ENCODE peak calls at places on chromosomes 13 and 19, in nine cellular contexts. One of them, this sample, is unnamed.

GRCh38 chr19:11361037-11361770 is 6.0 kb downstream of the PLPPR2 start:
- DNase-seq in ascending aorta: no peak
- DNase-seq in foreskin fibroblast: no peak
- DNase-seq in choroid plexus epithelial cell: no peak
- DNase-seq in esophagus squamous epithelium: no peak
- DNase-seq in GM06990: no peak
- DNase-seq in transverse colon: peak
- DNase-seq in uterus: no peak
- DNase-seq in SK-N-SH: peak
- DNase-seq in this sample: no peak

GRCh38 chr19:54312436-54313362 is at the start of gene LILRA5:
- DNase-seq in ascending aorta: no peak
- DNase-seq in foreskin fibroblast: no peak
- DNase-seq in choroid plexus epithelial cell: no peak
- DNase-seq in esophagus squamous epithelium: no peak
- DNase-seq in GM06990: no peak
- DNase-seq in transverse colon: no peak
- DNase-seq in uterus: no peak
- DNase-seq in SK-N-SH: no peak
- DNase-seq in this sample: no peak

GRCh38 chr19:9406798-9407352 is 28.5 kb downstream of the ZNF266 start:
- DNase-seq in ascending aorta: peak
- DNase-seq in foreskin fibroblast: peak
- DNase-seq in choroid plexus epithelial cell: peak
- DNase-seq in esophagus squamous epithelium: no peak
- DNase-seq in GM06990: peak
- DNase-seq in transverse colon: peak
- DNase-seq in uterus: peak
- DNase-seq in SK-N-SH: peak
- DNase-seq in this sample: peak

GRCh38 chr19:49845433-49845832 is 5.5 kb upstream of the PTOV1 start:
- DNase-seq in ascending aorta: no peak
- DNase-seq in foreskin fibroblast: no peak
- DNase-seq in choroid plexus epithelial cell: peak
- DNase-seq in esophagus squamous epithelium: no peak
- DNase-seq in GM06990: no peak
- DNase-seq in transverse colon: no peak
- DNase-seq in uterus: no peak
- DNase-seq in SK-N-SH: no peak
- DNase-seq in this sample: no peak

GRCh38 chr13:19845758-19846157 is 17.7 kb downstream of the ZMYM5 start:
- DNase-seq in ascending aorta: peak
- DNase-seq in foreskin fibroblast: peak
- DNase-seq in choroid plexus epithelial cell: peak
- DNase-seq in esophagus squamous epithelium: no peak
- DNase-seq in GM06990: no peak
- DNase-seq in transverse colon: no peak
- DNase-seq in uterus: peak
- DNase-seq in SK-N-SH: peak
- DNase-seq in this sample: peak

GRCh38 chr19:13712767-13713201 is 51.5 kb upstream of the MRI1 start:
- DNase-seq in ascending aorta: no peak
- DNase-seq in foreskin fibroblast: no peak
- DNase-seq in choroid plexus epithelial cell: no peak
- DNase-seq in esophagus squamous epithelium: no peak
- DNase-seq in GM06990: no peak
- DNase-seq in transverse colon: no peak
- DNase-seq in uterus: no peak
- DNase-seq in SK-N-SH: no peak
- DNase-seq in this sample: no peak

GRCh38 chr19:40529093-40529954 is 47.3 kb upstream of the SHKBP1 start:
- DNase-seq in ascending aorta: peak
- DNase-seq in foreskin fibroblast: peak
- DNase-seq in choroid plexus epithelial cell: peak
- DNase-seq in esophagus squamous epithelium: no peak
- DNase-seq in GM06990: peak
- DNase-seq in transverse colon: peak
- DNase-seq in uterus: peak
- DNase-seq in SK-N-SH: peak
- DNase-seq in this sample: peak

GRCh38 chr19:10452726-10453620 is 32.6 kb downstream of the PDE4A start:
- DNase-seq in ascending aorta: no peak
- DNase-seq in foreskin fibroblast: no peak
- DNase-seq in choroid plexus epithelial cell: no peak
- DNase-seq in esophagus squamous epithelium: no peak
- DNase-seq in GM06990: no peak
- DNase-seq in transverse colon: peak
- DNase-seq in uterus: no peak
- DNase-seq in SK-N-SH: peak
- DNase-seq in this sample: no peak

GRCh38 chr13:36858285-36858684 is 39.3 kb downstream of the RFXAP start:
- DNase-seq in ascending aorta: no peak
- DNase-seq in foreskin fibroblast: peak
- DNase-seq in choroid plexus epithelial cell: peak
- DNase-seq in esophagus squamous epithelium: no peak
- DNase-seq in GM06990: no peak
- DNase-seq in transverse colon: no peak
- DNase-seq in uterus: no peak
- DNase-seq in SK-N-SH: peak
- DNase-seq in this sample: peak

DNA sequence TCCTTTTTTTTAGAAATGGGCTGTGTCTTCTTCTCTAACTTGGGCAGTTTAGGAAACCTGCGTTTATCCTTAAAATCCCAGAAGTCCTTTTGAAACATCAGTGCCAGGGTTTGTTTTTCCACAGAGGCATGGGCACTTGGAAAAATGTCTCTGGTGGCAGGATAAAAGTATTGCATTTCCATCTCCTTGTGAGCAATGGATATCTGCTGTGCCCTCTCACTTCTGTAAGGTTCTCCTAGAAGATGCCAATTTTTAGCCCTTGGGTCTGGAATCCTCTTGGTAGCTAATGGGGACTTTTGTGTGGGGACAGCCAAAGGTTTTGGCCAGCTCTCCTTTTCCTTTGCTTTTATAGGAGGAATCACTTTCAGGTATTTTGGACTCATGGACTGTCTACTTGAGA is 21.0 kb downstream of the WDR87 start:
- DNase-seq in ascending aorta: no peak
- DNase-seq in foreskin fibroblast: no peak
- DNase-seq in choroid plexus epithelial cell: no peak
- DNase-seq in esophagus squamous epithelium: no peak
- DNase-seq in GM06990: no peak
- DNase-seq in transverse colon: no peak
- DNase-seq in uterus: no peak
- DNase-seq in SK-N-SH: no peak
- DNase-seq in this sample: no peak
- TF ChIP-seq CTCF in ascending aorta: no peak
- TF ChIP-seq CTCF in foreskin fibroblast: no peak
- TF ChIP-seq CTCF in choroid plexus epithelial cell: peak
- TF ChIP-seq CTCF in esophagus squamous epithelium: no peak
- TF ChIP-seq CTCF in GM06990: no peak
- TF ChIP-seq CTCF in transverse colon: no peak
- TF ChIP-seq CTCF in uterus: no peak
- TF ChIP-seq CTCF in SK-N-SH: no peak
- TF ChIP-seq CTCF in this sample: no peak

GRCh38 chr19:498591-498950 is 2.3 kb downstream of the MADCAM1 start:
- DNase-seq in ascending aorta: no peak
- DNase-seq in foreskin fibroblast: no peak
- DNase-seq in choroid plexus epithelial cell: no peak
- DNase-seq in esophagus squamous epithelium: no peak
- DNase-seq in GM06990: no peak
- DNase-seq in transverse colon: no peak
- DNase-seq in uterus: no peak
- DNase-seq in SK-N-SH: peak
- DNase-seq in this sample: no peak

GRCh38 chr19:497476-497860 is 1.2 kb downstream of the MADCAM1 start:
- DNase-seq in ascending aorta: no peak
- DNase-seq in foreskin fibroblast: no peak
- DNase-seq in choroid plexus epithelial cell: no peak
- DNase-seq in esophagus squamous epithelium: no peak
- DNase-seq in GM06990: no peak
- DNase-seq in transverse colon: no peak
- DNase-seq in uterus: no peak
- DNase-seq in SK-N-SH: peak
- DNase-seq in this sample: no peak

GRCh38 chr19:498977-499623 is 2.8 kb downstream of the MADCAM1 start:
- DNase-seq in ascending aorta: no peak
- DNase-seq in foreskin fibroblast: no peak
- DNase-seq in choroid plexus epithelial cell: no peak
- DNase-seq in esophagus squamous epithelium: no peak
- DNase-seq in GM06990: no peak
- DNase-seq in transverse colon: no peak
- DNase-seq in uterus: no peak
- DNase-seq in SK-N-SH: no peak
- DNase-seq in this sample: no peak

GRCh38 chr19:496333-496634 is at the start of gene MADCAM1:
- DNase-seq in ascending aorta: no peak
- DNase-seq in foreskin fibroblast: no peak
- DNase-seq in choroid plexus epithelial cell: no peak
- DNase-seq in esophagus squamous epithelium: no peak
- DNase-seq in GM06990: no peak
- DNase-seq in transverse colon: no peak
- DNase-seq in uterus: no peak
- DNase-seq in SK-N-SH: no peak
- DNase-seq in this sample: no peak

DNA sequence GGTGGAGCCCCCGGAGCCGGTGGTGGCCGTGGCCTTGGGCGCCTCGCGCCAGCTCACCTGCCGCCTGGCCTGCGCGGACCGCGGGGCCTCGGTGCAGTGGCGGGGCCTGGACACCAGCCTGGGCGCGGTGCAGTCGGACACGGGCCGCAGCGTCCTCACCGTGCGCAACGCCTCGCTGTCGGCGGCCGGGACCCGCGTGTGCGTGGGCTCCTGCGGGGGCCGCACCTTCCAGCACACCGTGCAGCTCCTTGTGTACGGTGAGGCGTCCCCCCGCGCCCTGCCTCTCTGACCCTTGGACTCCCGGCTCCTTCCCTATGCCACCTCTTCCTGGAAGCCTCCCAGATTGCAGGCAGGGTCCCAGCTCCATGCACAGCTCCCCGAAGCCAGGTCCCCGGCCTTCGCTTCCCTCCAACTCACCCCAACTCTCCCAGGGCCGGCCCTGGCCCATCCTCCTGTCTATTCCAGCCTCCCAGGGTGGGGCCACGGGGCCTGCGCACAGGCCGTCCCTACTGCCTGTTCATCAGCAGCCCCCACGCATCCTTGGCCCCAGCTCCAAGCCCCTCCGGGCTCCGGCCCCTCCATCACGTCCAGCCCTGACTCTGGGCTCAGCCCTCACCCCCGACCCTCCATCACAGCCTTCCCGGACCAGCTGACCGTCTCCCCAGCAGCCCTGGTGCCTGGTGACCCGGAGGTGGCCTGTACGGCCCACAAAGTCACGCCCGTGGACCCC is 1.7 kb downstream of the MADCAM1 start:
- DNase-seq in ascending aorta: no peak
- DNase-seq in foreskin fibroblast: no peak
- DNase-seq in choroid plexus epithelial cell: no peak
- DNase-seq in esophagus squamous epithelium: no peak
- DNase-seq in GM06990: no peak
- DNase-seq in transverse colon: no peak
- DNase-seq in uterus: no peak
- DNase-seq in SK-N-SH: peak
- DNase-seq in this sample: no peak
- H3K4me3 ChIP-seq in ascending aorta: peak
- H3K4me3 ChIP-seq in foreskin fibroblast: no peak
- H3K4me3 ChIP-seq in choroid plexus epithelial cell: no peak
- H3K4me3 ChIP-seq in esophagus squamous epithelium: no peak
- H3K4me3 ChIP-seq in GM06990: no peak
- H3K4me3 ChIP-seq in transverse colon: no peak
- H3K4me3 ChIP-seq in uterus: no peak
- H3K4me3 ChIP-seq in SK-N-SH: no peak
- H3K4me3 ChIP-seq in this sample: no peak

DNA sequence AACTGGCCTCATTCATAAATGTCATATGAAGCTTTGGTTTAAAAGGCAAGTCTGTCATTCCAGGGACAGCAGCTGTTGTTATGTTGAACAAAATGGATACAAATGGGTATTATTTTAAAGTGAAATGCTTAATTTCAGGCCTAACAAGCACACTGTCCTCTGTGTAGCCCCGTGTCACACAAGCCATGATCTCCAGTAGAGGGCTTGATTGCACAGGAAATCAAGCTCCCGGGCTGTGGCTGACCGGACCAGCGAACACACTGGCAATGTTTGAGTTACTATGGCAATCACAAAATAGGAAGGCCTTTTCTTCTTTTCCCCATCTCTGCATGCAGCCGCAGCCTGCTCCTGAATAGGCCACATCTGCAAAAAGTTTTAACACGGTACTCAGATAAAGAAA is 64.0 kb upstream of the GSX1 start:
- DNase-seq in ascending aorta: no peak
- DNase-seq in foreskin fibroblast: no peak
- DNase-seq in choroid plexus epithelial cell: peak
- DNase-seq in esophagus squamous epithelium: no peak
- DNase-seq in GM06990: no peak
- DNase-seq in transverse colon: no peak
- DNase-seq in uterus: no peak
- DNase-seq in SK-N-SH: no peak
- DNase-seq in this sample: no peak
- TF ChIP-seq CTCF in ascending aorta: no peak
- TF ChIP-seq CTCF in foreskin fibroblast: no peak
- TF ChIP-seq CTCF in choroid plexus epithelial cell: no peak
- TF ChIP-seq CTCF in esophagus squamous epithelium: no peak
- TF ChIP-seq CTCF in GM06990: no peak
- TF ChIP-seq CTCF in transverse colon: no peak
- TF ChIP-seq CTCF in uterus: no peak
- TF ChIP-seq CTCF in SK-N-SH: no peak
- TF ChIP-seq CTCF in this sample: no peak

GRCh38 chr19:41801031-41801430 is 4.6 kb downstream of the CEACAM3 start:
- DNase-seq in ascending aorta: peak
- DNase-seq in foreskin fibroblast: no peak
- DNase-seq in choroid plexus epithelial cell: no peak
- DNase-seq in esophagus squamous epithelium: no peak
- DNase-seq in GM06990: no peak
- DNase-seq in transverse colon: no peak
- DNase-seq in uterus: no peak
- DNase-seq in SK-N-SH: no peak
- DNase-seq in this sample: no peak

GRCh38 chr19:41801682-41802317 is 5.4 kb downstream of the CEACAM3 start:
- DNase-seq in ascending aorta: peak
- DNase-seq in foreskin fibroblast: no peak
- DNase-seq in choroid plexus epithelial cell: no peak
- DNase-seq in esophagus squamous epithelium: no peak
- DNase-seq in GM06990: no peak
- DNase-seq in transverse colon: no peak
- DNase-seq in uterus: no peak
- DNase-seq in SK-N-SH: no peak
- DNase-seq in this sample: no peak

GRCh38 chr19:41799444-41800000 is 3.1 kb downstream of the CEACAM3 start:
- DNase-seq in ascending aorta: peak
- DNase-seq in foreskin fibroblast: no peak
- DNase-seq in choroid plexus epithelial cell: no peak
- DNase-seq in esophagus squamous epithelium: no peak
- DNase-seq in GM06990: no peak
- DNase-seq in transverse colon: peak
- DNase-seq in uterus: no peak
- DNase-seq in SK-N-SH: no peak
- DNase-seq in this sample: no peak

GRCh38 chr19:41804327-41804726 is 7.9 kb downstream of the CEACAM3 start:
- DNase-seq in ascending aorta: no peak
- DNase-seq in foreskin fibroblast: no peak
- DNase-seq in choroid plexus epithelial cell: no peak
- DNase-seq in esophagus squamous epithelium: no peak
- DNase-seq in GM06990: no peak
- DNase-seq in transverse colon: no peak
- DNase-seq in uterus: no peak
- DNase-seq in SK-N-SH: no peak
- DNase-seq in this sample: no peak

GRCh38 chr19:41802770-41803169 is 6.4 kb downstream of the CEACAM3 start:
- DNase-seq in ascending aorta: peak
- DNase-seq in foreskin fibroblast: no peak
- DNase-seq in choroid plexus epithelial cell: no peak
- DNase-seq in esophagus squamous epithelium: no peak
- DNase-seq in GM06990: no peak
- DNase-seq in transverse colon: no peak
- DNase-seq in uterus: no peak
- DNase-seq in SK-N-SH: no peak
- DNase-seq in this sample: no peak
- H3K4me3 ChIP-seq in ascending aorta: no peak
- H3K4me3 ChIP-seq in foreskin fibroblast: no peak
- H3K4me3 ChIP-seq in choroid plexus epithelial cell: no peak
- H3K4me3 ChIP-seq in esophagus squamous epithelium: no peak
- H3K4me3 ChIP-seq in GM06990: no peak
- H3K4me3 ChIP-seq in transverse colon: no peak
- H3K4me3 ChIP-seq in uterus: no peak
- H3K4me3 ChIP-seq in SK-N-SH: no peak
- H3K4me3 ChIP-seq in this sample: no peak